ENCODE peak calls at places on chromosomes 7 and 10, in eight cellular contexts. G is CD8-positive, alpha-beta memory T cell; S is lower lobe of right lung; E is mesendoderm; Q is right atrium auricular region; K is esophagus muscularis mucosa; A is spleen; B is Panc1. U is an unnamed sample.

GRCh38 chr10:105041956-105042355 is 400.9 kb downstream of the SORCS3 start:
- DNase-seq in G (no peak), B (no peak), Q (no peak), A (no peak), E (no peak), K (no peak), S (no peak), U (no peak)

GRCh38 chr7:32515890-32516550 is 20.7 kb downstream of the AVL9 start:
- DNase-seq in A (no peak), S (no peak), G (no peak), Q (no peak), E (no peak), B (no peak), K (no peak), U (peak; percentile 16)

GRCh38 chr10:113665806-113666354 is 2.0 kb upstream of the NRAP start:
- DNase-seq in E (peak; percentile 80), K (no peak), A (no peak), Q (no peak), B (no peak), G (no peak), S (no peak), U (peak; percentile 5)

GRCh38 chr7:158142657-158143056 is 445.0 kb downstream of the PTPRN2 start:
- DNase-seq in K (no peak), A (no peak), Q (no peak), B (no peak), S (no peak), E (no peak), G (no peak), U (no peak)

GRCh38 chr10:92914478-92915066 is 66.3 kb downstream of the EXOC6 start:
- DNase-seq in A (no peak), K (no peak), Q (no peak), S (no peak), E (peak; percentile 83), B (peak; percentile 51), G (peak; percentile 9), U (peak; percentile 62)

GRCh38 chr10:110706690-110707098 is 62.6 kb downstream of the RBM20 start:
- DNase-seq in E (peak; percentile 81), Q (no peak), G (no peak), K (no peak), B (no peak), A (no peak), S (no peak), U (peak; percentile 79)

GRCh38 chr10:80187465-80188409 is 17.6 kb downstream of the ANXA11 start:
- DNase-seq in E (no peak), K (no peak), Q (no peak), G (peak; percentile 68), S (peak; percentile 72), A (peak; percentile 95), B (no peak), U (no peak)

GRCh38 chr10:94439275-94439861 is 37.0 kb downstream of the TBC1D12 start:
- DNase-seq in K (no peak), E (peak; percentile 40), S (no peak), G (no peak), B (no peak), Q (no peak), A (no peak), U (no peak)

GRCh38 chr7:12788591-12788990 is 101.2 kb downstream of the ARL4A start:
- DNase-seq in K (no peak), A (no peak), B (no peak), G (no peak), S (no peak), Q (no peak), E (no peak), U (no peak)

GRCh38 chr10:51462076-51462779 is 237.2 kb downstream of the CSTF2T start:
- DNase-seq in A (no peak), Q (no peak), E (no peak), G (no peak), S (no peak), K (no peak), B (no peak), U (no peak)

GRCh38 chr7:100415448-100415847 is 13.1 kb downstream of the ZCWPW1 start:
- DNase-seq in A (no peak), B (no peak), G (no peak), E (no peak), Q (no peak), K (no peak), S (no peak), U (no peak)

GRCh38 chr7:139618482-139619366 is 95.2 kb downstream of the CLEC2L start:
- DNase-seq in K (no peak), A (no peak), E (peak; percentile 64), B (no peak), S (no peak), G (no peak), Q (no peak), U (peak; percentile 55)

GRCh38 chr10:4006848-4007247 is 221.8 kb upstream of the KLF6 start:
- DNase-seq in K (no peak), S (no peak), G (no peak), A (no peak), B (no peak), Q (no peak), E (no peak), U (no peak)

GRCh38 chr10:24731942-24732341 is 8.3 kb upstream of the ARHGAP21 start:
- DNase-seq in K (no peak), S (no peak), B (no peak), E (no peak), Q (no peak), A (no peak), G (no peak), U (no peak)

GRCh38 chr7:97845622-97846203 is 26.5 kb downstream of the ASNS start:
- DNase-seq in A (no peak), E (peak; percentile 22), G (no peak), S (no peak), Q (no peak), K (no peak), B (peak; percentile 25), U (no peak)

GRCh38 chr7:81887098-81887497 is 117.3 kb upstream of the HGF start:
- DNase-seq in E (no peak), B (no peak), A (no peak), S (no peak), G (no peak), Q (no peak), K (no peak), U (no peak)

GRCh38 chr7:114857605-114858004 is 64.3 kb upstream of the MDFIC start:
- DNase-seq in B (no peak), G (no peak), A (no peak), E (peak; percentile 22), K (no peak), S (no peak), Q (no peak), U (no peak)

GRCh38 chr7:111518264-111518663 is 44.0 kb downstream of the IMMP2L start:
- DNase-seq in S (no peak), Q (no peak), A (no peak), B (no peak), K (no peak), E (no peak), G (no peak), U (no peak)

GRCh38 chr7:111513566-111513965 is 48.7 kb downstream of the IMMP2L start:
- DNase-seq in E (no peak), Q (no peak), K (no peak), B (no peak), S (no peak), A (no peak), G (no peak), U (no peak)

GRCh38 chr7:111517441-111518037 is 44.8 kb downstream of the IMMP2L start:
- DNase-seq in E (no peak), S (no peak), Q (no peak), K (no peak), G (no peak), A (no peak), B (no peak), U (no peak)

GRCh38 chr7:111511845-111512244 is 50.4 kb downstream of the IMMP2L start:
- DNase-seq in Q (no peak), K (no peak), G (no peak), E (no peak), B (no peak), S (no peak), A (no peak), U (no peak)

GRCh38 chr7:111516612-111517011 is 45.7 kb downstream of the IMMP2L start:
- DNase-seq in G (no peak), A (no peak), E (no peak), S (no peak), Q (no peak), K (no peak), B (no peak), U (no peak)
- H3K36me3 ChIP-seq in G (no peaks in the 10 kb centered on the region), A (peaks cover 6% of the 10 kb centered on the region), E (no peaks in the 10 kb centered on the region), S (no peaks in the 10 kb centered on the region), Q (peaks cover 1% of the 10 kb centered on the region), K (no peaks in the 10 kb centered on the region), B (no peaks in the 10 kb centered on the region), U (no peaks in the 10 kb centered on the region)

GRCh38 chr10:31978158-31978483 is 49.5 kb upstream of the ARHGAP12 start:
- DNase-seq in E (no peak), Q (no peak), A (no peak), K (no peak), S (no peak), B (no peak), G (no peak), U (no peak)
- H3K4me1 ChIP-seq in E (no peaks in the 10 kb centered on the region), Q (no peaks in the 10 kb centered on the region), A (peaks cover 23% of the 10 kb centered on the region), K (no peaks in the 10 kb centered on the region), S (peaks cover 16% of the 10 kb centered on the region), B (no peaks in the 10 kb centered on the region), G (peaks cover 22% of the 10 kb centered on the region), U (peaks cover 21% of the 10 kb centered on the region)

GRCh38 chr10:5905854-5906507 is 15.9 kb downstream of the FBH1 start:
- DNase-seq in E (no peak), B (no peak), K (no peak), Q (no peak), S (no peak), A (peak; percentile 78), G (no peak), U (no peak)

GRCh38 chr10:5903563-5903962 is 13.5 kb downstream of the FBH1 start:
- DNase-seq in K (no peak), A (no peak), Q (no peak), B (no peak), G (no peak), S (no peak), E (no peak), U (no peak)

GRCh38 chr10:5904227-5904626 is 14.2 kb downstream of the FBH1 start:
- DNase-seq in E (no peak), Q (no peak), A (no peak), G (no peak), K (no peak), B (no peak), S (no peak), U (no peak)

GRCh38 chr10:5900247-5900646 is 10.2 kb downstream of the FBH1 start:
- DNase-seq in S (no peak), B (no peak), E (no peak), G (no peak), A (no peak), K (no peak), Q (no peak), U (no peak)

GRCh38 chr10:5902511-5903274 is 12.7 kb downstream of the FBH1 start:
- DNase-seq in B (no peak), E (no peak), Q (no peak), A (no peak), G (no peak), S (no peak), K (no peak), U (no peak)
- H3K36me3 ChIP-seq in B (no peaks in the 10 kb centered on the region), E (no peaks in the 10 kb centered on the region), Q (peaks cover 7% of the 10 kb centered on the region), A (peaks cover 9% of the 10 kb centered on the region), G (peaks cover 8% of the 10 kb centered on the region), S (peaks cover 16% of the 10 kb centered on the region), K (peaks cover 12% of the 10 kb centered on the region), U (peaks cover 19% of the 10 kb centered on the region)

GRCh38 chr7:824106-824505 is 8.2 kb upstream of the SUN1 start:
- DNase-seq in B (no peak), Q (no peak), E (no peak), G (no peak), K (no peak), S (no peak), A (peak; percentile 51), U (no peak)
- H3K4me1 ChIP-seq in B (peaks cover 10% of the 10 kb centered on the region), Q (peaks cover 84% of the 10 kb centered on the region), E (peaks cover 2% of the 10 kb centered on the region), G (peaks cover 8% of the 10 kb centered on the region), K (peaks cover 90% of the 10 kb centered on the region), S (peaks cover 66% of the 10 kb centered on the region), A (peaks cover 63% of the 10 kb centered on the region), U (peaks cover 29% of the 10 kb centered on the region)